ENCODE peak calls at places on chromosomes 6 and 20, in eight cellular contexts. N is left ventricle myocardium inferior, B is NT2/D1, Q is AG10803, P is GM12865, W is aorta, M is SK-N-SH, V is IMR-90. I is an unnamed sample.

GRCh38 chr6:17705428-17705777 is 1.3 kb downstream of the NUP153 start:
- DNase-seq in W (no peak), M (peak), N (no peak), P (peak), B (no peak), Q (peak), V (peak), I (peak)

GRCh38 chr6:140319209-140319608 is 944.8 kb upstream of the CITED2 start:
- DNase-seq in V (peak), P (peak), N (no peak), M (no peak), B (no peak), W (no peak), Q (peak), I (no peak)

GRCh38 chr20:5741089-5741488 is 9.1 kb upstream of the SHLD1 start:
- DNase-seq in N (no peak), P (no peak), Q (no peak), W (no peak), V (peak), M (no peak), B (no peak), I (no peak)

GRCh38 chr20:25251558-25251957 is 3.7 kb downstream of the PYGB start:
- DNase-seq in P (no peak), W (no peak), M (peak), N (no peak), B (no peak), V (no peak), Q (no peak), I (no peak)

GRCh38 chr6:88490865-88491264 is 324.7 kb upstream of the CNR1 start:
- DNase-seq in W (no peak), M (no peak), B (no peak), V (no peak), P (no peak), Q (peak), N (no peak), I (no peak)

GRCh38 chr20:3459881-3460307 is 10.9 kb upstream of the ATRN start:
- DNase-seq in M (no peak), V (no peak), N (no peak), B (no peak), Q (no peak), P (no peak), W (no peak), I (no peak)

GRCh38 chr6:5663256-5663655 is 343.5 kb downstream of the NRN1 start:
- DNase-seq in N (no peak), V (no peak), B (no peak), P (no peak), Q (no peak), W (no peak), M (peak), I (no peak)

GRCh38 chr20:12293900-12294299 is 376.2 kb downstream of the BTBD3 start:
- DNase-seq in M (peak), V (no peak), B (no peak), N (no peak), W (no peak), Q (no peak), P (no peak), I (no peak)

GRCh38 chr6:30769088-30769852 is 24.9 kb upstream of the IER3 start:
- DNase-seq in N (no peak), M (peak), Q (peak), P (peak), W (peak), B (peak), V (peak), I (no peak)

GRCh38 chr20:62222972-62223371 is 2.9 kb upstream of the HRH3 start:
- DNase-seq in B (no peak), P (no peak), Q (no peak), M (no peak), W (no peak), N (no peak), V (no peak), I (no peak)

GRCh38 chr6:42974919-42975505 is 4.0 kb downstream of the PEX6 start:
- DNase-seq in N (no peak), P (no peak), W (no peak), B (no peak), Q (no peak), V (no peak), M (no peak), I (no peak)

GRCh38 chr6:159043986-159044385 is 805 bp downstream of the TAGAP start:
- DNase-seq in V (no peak), N (no peak), M (no peak), W (no peak), Q (no peak), P (no peak), B (no peak), I (no peak)

GRCh38 chr20:49398401-49399144 is 83.9 kb downstream of the KCNB1 start:
- DNase-seq in Q (no peak), N (no peak), W (no peak), B (no peak), M (no peak), V (no peak), P (no peak), I (no peak)

GRCh38 chr6:111631930-111632460 is 26.3 kb upstream of the TRAF3IP2 start:
- DNase-seq in W (no peak), V (no peak), Q (peak), M (no peak), N (no peak), B (no peak), P (no peak), I (no peak)

GRCh38 chr6:52995913-52996685 is 1.0 kb upstream of the GSTA4 start:
- DNase-seq in M (peak), Q (peak), W (no peak), V (peak), N (peak), B (peak), P (peak), I (peak)

GRCh38 chr6:53014744-53015143 is 19.7 kb upstream of the GSTA4 start:
- DNase-seq in B (no peak), P (no peak), Q (peak), N (no peak), M (no peak), V (peak), W (no peak), I (no peak)

GRCh38 chr20:21820688-21821087 is 115.2 kb downstream of the PAX1 start:
- DNase-seq in Q (no peak), W (no peak), N (no peak), M (no peak), P (no peak), V (no peak), B (no peak), I (no peak)

GRCh38 chr6:108589244-108589730 is 28.6 kb downstream of the FOXO3 start:
- DNase-seq in M (peak), N (peak), Q (peak), V (peak), B (peak), P (peak), W (peak), I (peak)

DNA sequence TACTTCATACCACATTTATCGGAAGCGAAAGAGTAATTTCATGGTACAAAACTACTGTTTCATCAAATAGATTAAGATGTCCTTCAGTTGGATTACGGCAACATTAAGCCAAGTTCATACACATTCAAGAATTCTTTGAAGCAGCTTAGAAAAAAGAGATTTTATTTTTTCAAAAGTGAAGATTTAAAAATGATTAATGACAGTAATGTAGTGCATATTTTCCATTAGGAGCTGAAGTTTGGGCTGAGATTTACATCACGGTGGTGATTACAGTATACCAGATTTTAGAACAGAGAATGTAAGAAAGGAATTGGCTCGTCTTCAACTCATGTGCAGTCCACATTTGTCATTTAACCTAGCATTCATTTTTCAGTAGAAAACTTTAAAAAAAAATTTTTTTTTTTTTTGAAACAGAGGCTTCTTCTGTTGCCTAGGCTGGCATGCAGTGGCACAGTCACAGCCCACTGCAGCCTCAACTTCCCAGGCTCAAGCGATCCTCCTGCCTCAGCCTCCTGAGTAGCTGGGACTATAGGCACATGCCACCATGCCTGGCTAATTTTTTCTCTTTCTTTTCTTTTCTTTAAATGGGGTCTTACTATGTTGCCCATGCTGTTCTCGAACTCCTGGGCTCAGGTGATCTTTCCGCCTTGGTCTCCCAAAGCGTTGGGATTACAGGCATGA is 1.9 kb downstream of the SYNJ2 start:
- DNase-seq in B (no peak), P (no peak), N (no peak), W (no peak), V (peak), Q (peak), M (no peak), I (no peak)
- H3K4me3 ChIP-seq in B (no peak), P (no peak), N (peak), W (no peak), V (peak), Q (peak), M (peak), I (no peak)

GRCh38 chr20:46811328-46812084 is 83.1 kb upstream of the EYA2 start:
- DNase-seq in W (no peak), B (no peak), M (peak), N (no peak), Q (no peak), P (no peak), V (no peak), I (no peak)
- H3K4me3 ChIP-seq in W (no peak), B (no peak), M (peak), N (peak), Q (no peak), P (no peak), V (no peak), I (peak)

DNA sequence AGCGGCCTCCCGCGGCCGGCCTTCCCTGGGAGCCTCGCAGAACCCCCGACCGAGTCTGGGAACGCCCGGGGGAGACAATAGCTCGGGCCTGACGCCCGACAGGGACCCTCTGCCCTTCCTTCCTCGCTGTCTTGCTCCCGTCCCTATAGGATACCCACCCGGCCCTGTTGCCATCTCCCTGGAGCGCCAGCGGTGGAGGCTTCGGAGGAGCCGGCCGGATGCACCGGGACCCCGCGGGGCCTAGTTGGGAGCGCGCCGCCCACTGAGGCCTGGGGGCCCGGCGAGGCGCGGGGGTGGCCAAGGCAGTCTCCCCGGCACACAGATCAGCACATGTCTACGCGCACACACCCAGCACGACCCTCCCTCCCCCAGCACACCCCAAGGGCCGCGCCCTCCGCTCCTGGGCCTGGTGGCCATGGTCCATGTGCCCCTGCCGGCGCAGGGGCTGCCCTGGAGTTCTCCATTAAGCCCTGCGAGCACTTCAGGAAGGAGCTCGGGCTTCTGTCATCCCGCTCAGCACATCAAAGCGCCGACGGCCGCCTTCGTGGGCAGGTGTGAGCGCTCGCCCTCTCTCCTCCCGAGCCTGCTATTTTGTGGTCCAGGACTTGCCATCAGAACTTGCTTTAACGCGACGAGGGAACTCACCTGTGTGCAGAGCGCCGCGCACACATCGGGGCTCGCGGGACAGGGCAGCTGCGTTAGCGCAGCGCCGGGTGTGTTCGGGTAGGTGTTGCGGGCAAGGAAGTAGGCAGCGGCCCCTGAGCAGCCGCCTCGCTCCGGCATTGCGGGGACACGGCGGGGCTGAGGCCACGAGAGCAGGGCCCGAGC is 3.7 kb downstream of the FOXF2 start:
- DNase-seq in P (no peak), M (no peak), Q (no peak), B (no peak), W (no peak), V (no peak), N (no peak), I (no peak)
- H3K4me3 ChIP-seq in P (no peak), M (no peak), Q (no peak), B (peak), W (no peak), V (peak), N (peak), I (no peak)

DNA sequence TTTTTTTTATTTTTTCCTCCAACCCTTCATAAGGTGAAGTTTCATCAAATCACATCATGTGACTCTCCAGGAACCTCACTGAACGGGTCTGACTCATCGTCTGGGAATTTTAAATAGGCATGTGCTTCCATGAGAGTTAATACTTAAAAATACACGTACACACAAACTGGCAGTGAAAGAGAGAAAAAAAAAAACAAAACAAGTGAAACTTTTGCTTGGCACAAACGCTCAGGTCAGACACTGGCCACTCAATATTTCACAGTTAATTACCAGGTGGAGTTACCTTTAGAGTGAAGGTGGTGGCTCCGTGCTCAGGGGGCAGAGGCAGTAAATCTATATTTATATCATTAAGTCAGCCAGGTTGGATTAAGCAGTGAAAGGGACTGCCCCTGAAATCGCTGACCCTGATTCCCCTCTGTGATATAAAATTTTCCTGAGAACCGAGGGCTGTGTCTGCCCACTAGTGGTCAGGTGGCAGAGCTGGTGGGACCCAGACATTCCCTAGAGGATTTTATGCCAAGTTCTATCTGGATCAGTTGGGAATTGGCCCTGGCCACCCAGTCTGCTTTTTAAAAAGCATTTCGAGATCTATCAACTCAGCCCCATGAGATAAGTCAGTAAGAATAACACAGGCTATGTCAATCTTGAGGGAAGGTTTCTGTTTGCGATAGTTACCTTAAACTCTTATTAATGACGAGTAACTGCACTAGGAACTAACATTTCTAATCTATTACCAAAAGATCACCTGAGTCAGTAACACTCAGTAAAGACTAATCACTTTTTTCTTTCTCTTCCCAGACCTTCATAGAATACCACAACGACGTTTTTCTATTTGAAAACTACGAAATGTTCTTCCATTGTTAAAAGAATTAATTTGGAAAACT is 259.1 kb downstream of the HDGFL1 start:
- DNase-seq in P (peak), M (peak), N (no peak), W (no peak), Q (peak), B (no peak), V (peak), I (no peak)
- H3K4me3 ChIP-seq in P (no peak), M (peak), N (peak), W (no peak), Q (no peak), B (no peak), V (no peak), I (no peak)

GRCh38 chr20:23926941-23927872 is 47.7 kb upstream of the CST5 start:
- DNase-seq in M (peak), P (no peak), N (no peak), Q (peak), W (no peak), B (no peak), V (no peak), I (no peak)
- H3K4me3 ChIP-seq in M (no peak), P (no peak), N (no peak), Q (no peak), W (no peak), B (no peak), V (no peak), I (no peak)

GRCh38 chr6:24922854-24923253 is 12.9 kb downstream of the RIPOR2 start:
- DNase-seq in B (no peak), Q (no peak), N (no peak), M (no peak), P (no peak), V (no peak), W (no peak), I (no peak)

GRCh38 chr6:24924956-24925355 is 10.8 kb downstream of the RIPOR2 start:
- DNase-seq in M (no peak), Q (no peak), B (no peak), N (no peak), V (no peak), W (no peak), P (no peak), I (no peak)

GRCh38 chr6:24925661-24926060 is 10.1 kb downstream of the RIPOR2 start:
- DNase-seq in W (no peak), B (no peak), V (no peak), P (no peak), M (no peak), N (no peak), Q (no peak), I (no peak)

GRCh38 chr6:24922174-24922573 is 13.6 kb downstream of the RIPOR2 start:
- DNase-seq in B (no peak), N (no peak), W (no peak), V (no peak), P (no peak), Q (no peak), M (no peak), I (no peak)

DNA sequence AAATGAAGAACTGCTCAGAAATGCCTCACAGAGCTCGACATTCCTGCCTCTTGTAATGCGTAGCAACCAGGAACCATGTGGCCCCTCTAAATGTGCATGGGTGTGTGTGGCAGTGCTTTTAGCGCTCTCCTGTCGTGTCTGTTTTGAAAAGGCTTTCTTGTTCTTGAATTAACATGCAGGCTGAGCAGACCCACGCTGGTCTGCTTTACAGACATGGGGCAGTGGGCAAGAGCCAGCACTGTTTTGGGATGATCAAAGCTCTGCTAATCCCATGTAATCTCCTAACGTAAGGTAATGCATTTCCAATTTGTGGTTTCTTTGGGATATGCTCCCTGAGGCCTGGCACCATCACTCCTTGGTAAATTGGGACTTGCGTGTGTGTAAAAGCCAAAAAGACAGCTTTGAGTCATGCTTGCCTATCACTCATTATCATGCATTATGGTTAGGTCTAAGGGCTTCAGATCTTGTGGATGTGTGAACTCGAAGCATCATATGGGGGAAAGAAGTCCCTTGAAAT is 11.8 kb downstream of the RIPOR2 start:
- DNase-seq in M (no peak), B (peak), Q (no peak), W (no peak), P (no peak), V (no peak), N (no peak), I (no peak)
- H3K4me3 ChIP-seq in M (no peak), B (no peak), Q (no peak), W (no peak), P (no peak), V (no peak), N (no peak), I (no peak)

GRCh38 chr20:37385659-37386504 is 39.9 kb downstream of the SRC start:
- DNase-seq in V (no peak), N (no peak), P (no peak), Q (no peak), B (no peak), M (peak), W (no peak), I (peak)

GRCh38 chr20:37388831-37389230 is 42.9 kb downstream of the SRC start:
- DNase-seq in M (peak), N (no peak), V (no peak), Q (no peak), B (no peak), W (no peak), P (no peak), I (no peak)

GRCh38 chr20:37389241-37389747 is 43.4 kb downstream of the SRC start:
- DNase-seq in V (no peak), N (no peak), W (no peak), P (no peak), B (no peak), Q (no peak), M (peak), I (no peak)

GRCh38 chr20:37386505-37387201 is 40.7 kb downstream of the SRC start:
- DNase-seq in V (no peak), W (no peak), P (no peak), N (no peak), B (no peak), M (peak), Q (no peak), I (no peak)

GRCh38 chr20:37387519-37388269 is 41.8 kb downstream of the SRC start:
- DNase-seq in B (no peak), N (no peak), W (no peak), P (no peak), Q (no peak), V (no peak), M (peak), I (no peak)
- H3K4me3 ChIP-seq in B (no peak), N (no peak), W (no peak), P (no peak), Q (no peak), V (no peak), M (no peak), I (no peak)

DNA sequence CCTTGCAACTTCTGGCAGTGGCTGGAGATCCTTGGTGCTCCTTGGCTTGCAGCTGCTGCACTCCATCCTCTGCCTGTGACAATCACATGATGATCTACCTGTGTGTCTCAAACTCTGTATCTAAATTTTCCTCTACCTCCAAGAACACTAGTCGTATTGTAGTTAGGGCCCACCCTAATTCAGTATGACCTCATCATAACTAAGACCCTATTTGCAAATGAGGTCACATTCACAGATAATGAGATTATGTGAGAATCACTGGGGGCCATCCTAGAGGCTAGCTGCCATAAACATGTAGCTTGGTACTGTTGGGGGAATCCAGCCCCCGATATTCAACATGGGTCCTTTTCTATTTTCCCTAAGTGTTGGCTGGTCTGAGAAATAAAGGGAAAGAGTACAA is 183.0 kb upstream of the SMLR1 start:
- DNase-seq in Q (no peak), B (no peak), N (no peak), M (no peak), W (no peak), P (no peak), V (no peak), I (no peak)
- H3K4me3 ChIP-seq in Q (no peak), B (no peak), N (no peak), M (no peak), W (no peak), P (no peak), V (no peak), I (no peak)

I was measured in right cardiac atrium.